ENCODE peak calls at places on chromosomes 1 and 21, in ten cellular contexts. L is skeletal muscle cell, T is coronary artery, D is ascending aorta, V is fibroblast of lung, C is heart left ventricle, N is OCI-LY7, M is adrenal gland, B is SK-N-MC, A is choroid plexus epithelial cell. U is an unnamed sample.

GRCh38 chr1:172135076-172135672 is 285.3 kb upstream of the C1orf105 start:
- DNase-seq in L (no peak), T (no peak), D (no peak), V (no peak), C (no peak), N (peak), M (no peak), B (no peak), A (peak), U (peak)

GRCh38 chr1:54885863-54886723 is 902 bp downstream of the DHCR24 start:
- DNase-seq in L (no peak), T (no peak), D (no peak), V (peak), C (no peak), N (peak), M (peak), B (no peak), A (no peak), U (peak)

GRCh38 chr1:153277852-153278251 is 18.4 kb downstream of the LORICRIN start:
- DNase-seq in L (no peak), T (no peak), D (no peak), V (no peak), C (no peak), N (peak), M (no peak), B (no peak), A (peak), U (no peak)

GRCh38 chr1:54256756-54257155 is 56.8 kb downstream of the MRPL37 start:
- DNase-seq in L (no peak), T (no peak), D (no peak), V (no peak), C (no peak), N (no peak), M (no peak), B (no peak), A (no peak), U (no peak)

GRCh38 chr21:45972716-45973474 is 8.7 kb upstream of the COL6A1 start:
- DNase-seq in L (peak), T (peak), D (no peak), V (peak), C (peak), N (no peak), M (peak), B (no peak), A (peak), U (peak)

GRCh38 chr1:153364766-153365678 is 7.4 kb downstream of the S100A9 start:
- DNase-seq in L (no peak), T (peak), D (no peak), V (no peak), C (no peak), N (no peak), M (no peak), B (no peak), A (no peak), U (no peak)

GRCh38 chr1:61914823-61915482 is 172.7 kb downstream of the PATJ start:
- DNase-seq in L (no peak), T (no peak), D (no peak), V (peak), C (no peak), N (no peak), M (no peak), B (no peak), A (peak), U (no peak)

GRCh38 chr1:47727051-47727708 is 270.0 kb downstream of the TRABD2B start:
- DNase-seq in L (no peak), T (peak), D (no peak), V (no peak), C (no peak), N (no peak), M (no peak), B (no peak), A (peak), U (no peak)

GRCh38 chr21:39180429-39181019 is 2.7 kb downstream of the PSMG1 start:
- DNase-seq in L (no peak), T (no peak), D (no peak), V (no peak), C (no peak), N (peak), M (no peak), B (no peak), A (peak), U (no peak)

GRCh38 chr1:153384996-153385580 is 5.8 kb downstream of the S100A8 start:
- DNase-seq in L (no peak), T (peak), D (no peak), V (no peak), C (no peak), N (no peak), M (no peak), B (no peak), A (no peak), U (no peak)

GRCh38 chr1:222629921-222630535 is 12.1 kb downstream of the MIA3 start:
- DNase-seq in L (no peak), T (no peak), D (no peak), V (peak), C (no peak), N (no peak), M (no peak), B (no peak), A (peak), U (peak)

GRCh38 chr1:116537439-116537838 is 33.4 kb downstream of the CD58 start:
- DNase-seq in L (no peak), T (no peak), D (no peak), V (peak), C (no peak), N (no peak), M (peak), B (no peak), A (no peak), U (peak)

GRCh38 chr1:22141948-22142314 is 966 bp downstream of the WNT4 start:
- DNase-seq in L (no peak), T (no peak), D (no peak), V (no peak), C (no peak), N (no peak), M (no peak), B (no peak), A (no peak), U (no peak)

GRCh38 chr1:4593106-4593505 is 61.3 kb upstream of the AJAP1 start:
- DNase-seq in L (no peak), T (peak), D (no peak), V (no peak), C (no peak), N (no peak), M (no peak), B (no peak), A (no peak), U (no peak)

GRCh38 chr1:111197598-111198289 is 2.7 kb downstream of the DENND2D start:
- DNase-seq in L (no peak), T (no peak), D (no peak), V (peak), C (no peak), N (peak), M (no peak), B (no peak), A (peak), U (peak)

DNA sequence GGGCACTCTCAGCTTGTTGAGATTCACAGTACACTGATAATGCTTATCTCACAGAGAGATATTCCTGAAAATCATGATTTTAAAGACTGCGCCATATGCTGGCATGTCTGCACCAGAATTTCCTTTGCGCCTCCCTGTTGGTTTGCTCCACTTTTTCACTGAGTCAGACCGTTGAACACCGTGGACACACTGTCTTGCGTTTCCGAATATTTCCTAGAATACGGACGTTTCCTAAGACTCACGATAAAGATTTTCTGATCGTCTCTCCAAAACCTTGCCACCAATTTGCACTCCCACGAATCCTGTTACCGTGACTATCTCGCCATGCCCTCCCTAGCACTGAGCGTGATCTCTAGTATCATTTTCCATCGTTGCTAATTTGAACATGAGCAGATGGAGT is 467 bp upstream of the C1orf115 start:
- DNase-seq in L (no peak), T (no peak), D (no peak), V (no peak), C (no peak), N (no peak), M (no peak), B (no peak), A (no peak), U (no peak)
- H3K4me3 ChIP-seq in L (peak), T (peak), D (peak), V (peak), C (peak), N (no peak), M (no peak), B (peak), A (peak), U (peak)

GRCh38 chr1:156160744-156161181 is 7.4 kb downstream of the SEMA4A start:
- DNase-seq in L (peak), T (peak), D (peak), V (peak), C (peak), N (no peak), M (peak), B (no peak), A (peak), U (peak)
- H3K4me3 ChIP-seq in L (peak), T (peak), D (peak), V (peak), C (no peak), N (no peak), M (no peak), B (peak), A (peak), U (no peak)

DNA sequence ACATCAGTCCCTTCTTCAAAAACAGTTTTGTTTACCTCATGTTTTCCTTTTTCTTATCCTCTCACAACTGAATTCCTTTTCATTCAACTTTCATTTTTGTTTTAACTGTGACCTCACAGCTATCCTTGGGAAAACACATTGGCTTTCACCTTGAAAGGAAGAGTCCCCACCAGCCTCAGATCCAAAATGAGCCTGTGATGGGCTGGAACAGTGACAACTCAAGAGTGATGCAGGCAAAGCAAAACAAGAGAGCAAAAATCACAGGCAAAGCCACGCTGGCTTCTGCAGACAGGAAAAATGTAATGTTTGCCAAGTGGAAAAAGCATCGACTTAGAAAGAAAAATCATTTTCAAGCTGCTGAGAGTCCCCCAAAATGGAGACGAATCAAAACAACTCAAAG is 51.0 kb downstream of the ALG14 start:
- DNase-seq in L (no peak), T (no peak), D (no peak), V (peak), C (peak), N (no peak), M (peak), B (no peak), A (peak), U (no peak)
- H3K4me3 ChIP-seq in L (peak), T (peak), D (peak), V (peak), C (no peak), N (no peak), M (no peak), B (no peak), A (peak), U (peak)

GRCh38 chr21:16262109-16262508 is 532.3 kb downstream of the USP25 start:
- DNase-seq in L (no peak), T (no peak), D (no peak), V (no peak), C (no peak), N (no peak), M (no peak), B (no peak), A (no peak), U (no peak)

GRCh38 chr21:16264314-16264713 is 534.5 kb downstream of the USP25 start:
- DNase-seq in L (peak), T (no peak), D (no peak), V (no peak), C (no peak), N (no peak), M (no peak), B (no peak), A (no peak), U (peak)

DNA sequence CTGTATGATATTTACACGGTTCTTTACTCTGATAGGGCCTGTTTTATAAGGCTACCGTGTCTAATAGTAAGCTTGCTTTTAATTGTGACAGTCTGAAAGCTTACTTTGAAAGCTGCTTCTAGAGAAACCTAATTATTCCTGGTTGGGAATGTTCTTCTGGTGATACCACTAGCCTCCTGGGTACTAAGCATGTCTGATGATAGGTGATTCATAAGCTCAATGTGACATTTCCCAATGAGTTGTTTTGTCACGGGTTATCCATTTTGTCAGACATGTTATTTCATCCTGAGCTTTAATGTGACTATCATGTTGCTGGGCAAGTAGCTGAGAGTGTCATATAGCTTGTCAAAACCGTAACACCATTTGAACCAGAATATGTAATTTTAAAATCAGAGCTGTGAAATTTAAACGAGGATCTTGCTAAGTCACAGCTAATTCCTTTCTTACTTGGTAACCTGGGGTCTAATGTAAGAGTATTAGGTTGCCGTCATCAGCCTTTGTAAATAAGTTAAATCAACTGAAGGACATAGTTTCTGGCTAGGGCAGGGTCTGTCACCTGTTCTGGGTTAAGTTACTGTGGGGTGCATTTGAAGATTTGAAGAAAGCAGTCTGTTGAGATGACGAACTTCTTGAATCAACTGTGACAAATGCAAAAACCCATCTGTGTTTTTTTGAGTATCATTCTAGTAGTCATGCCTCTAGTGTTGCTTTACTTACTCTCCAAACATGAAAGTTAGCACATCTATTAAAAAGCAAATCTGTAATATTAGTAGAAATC is 529.2 kb downstream of the USP25 start:
- DNase-seq in L (peak), T (no peak), D (no peak), V (no peak), C (no peak), N (no peak), M (no peak), B (no peak), A (no peak), U (no peak)
- H3K4me3 ChIP-seq in L (no peak), T (no peak), D (no peak), V (no peak), C (no peak), N (no peak), M (no peak), B (no peak), A (no peak), U (no peak)

DNA sequence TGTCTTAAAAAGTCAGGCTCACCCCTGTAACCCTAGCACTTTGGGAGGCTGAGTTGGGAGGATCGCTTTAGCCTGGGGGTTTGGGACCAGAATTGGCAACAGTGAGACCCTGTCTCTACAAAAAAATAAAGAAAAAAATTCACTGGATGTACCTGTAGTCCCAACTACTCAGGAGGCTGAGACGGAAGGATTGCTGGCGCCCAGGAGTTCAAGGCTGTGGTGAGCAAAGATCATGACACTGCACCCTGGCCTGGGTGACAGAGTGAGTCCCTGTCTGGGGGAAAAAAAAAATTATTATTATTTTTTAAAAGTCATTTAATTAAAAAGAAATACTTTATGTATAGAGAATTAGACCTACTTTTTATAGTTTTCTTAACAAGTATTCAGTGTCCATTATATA is 47.1 kb downstream of the ZMYM4 start:
- DNase-seq in L (no peak), T (no peak), D (no peak), V (no peak), C (no peak), N (no peak), M (no peak), B (no peak), A (no peak), U (no peak)
- H3K4me3 ChIP-seq in L (no peak), T (no peak), D (no peak), V (no peak), C (no peak), N (no peak), M (no peak), B (no peak), A (no peak), U (no peak)

GRCh38 chr1:243473281-243474210 is 217.7 kb downstream of the SDCCAG8 start:
- DNase-seq in L (no peak), T (no peak), D (no peak), V (peak), C (no peak), N (no peak), M (no peak), B (no peak), A (peak), U (peak)
- H3K4me3 ChIP-seq in L (peak), T (peak), D (peak), V (peak), C (no peak), N (no peak), M (peak), B (peak), A (peak), U (peak)

GRCh38 chr1:26373789-26374188 is 1.2 kb upstream of the ZNF683 start:
- DNase-seq in L (no peak), T (no peak), D (no peak), V (peak), C (no peak), N (no peak), M (no peak), B (no peak), A (no peak), U (no peak)

GRCh38 chr1:26375081-26375480 is 2.5 kb upstream of the ZNF683 start:
- DNase-seq in L (no peak), T (no peak), D (no peak), V (peak), C (no peak), N (no peak), M (no peak), B (no peak), A (peak), U (no peak)

GRCh38 chr1:26372039-26372438 is 511 bp downstream of the ZNF683 start:
- DNase-seq in L (no peak), T (no peak), D (no peak), V (peak), C (no peak), N (no peak), M (no peak), B (no peak), A (no peak), U (no peak)

GRCh38 chr1:26370591-26371382 is 1.8 kb downstream of the ZNF683 start:
- DNase-seq in L (no peak), T (no peak), D (no peak), V (no peak), C (no peak), N (no peak), M (no peak), B (no peak), A (no peak), U (no peak)

DNA sequence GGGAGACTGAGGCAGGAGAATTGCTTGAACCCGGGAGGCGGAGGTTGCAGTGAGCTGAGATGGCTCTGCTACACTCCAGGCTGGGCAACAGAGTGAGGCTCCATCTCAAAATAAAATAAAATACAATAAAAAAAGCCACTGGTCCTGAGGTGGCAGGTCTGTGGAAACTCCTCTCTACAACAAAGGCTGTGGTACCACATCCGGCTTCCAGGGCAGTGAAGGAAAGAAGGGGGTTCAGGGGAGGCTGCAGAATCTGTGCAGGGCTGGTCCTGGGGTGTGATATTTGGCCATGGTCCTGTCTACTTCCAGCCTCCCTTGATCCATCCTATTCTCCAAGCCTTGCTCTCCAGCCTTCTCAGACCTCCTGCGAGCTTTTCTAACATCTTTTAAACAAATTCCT is 731 bp upstream of the ZNF683 start:
- DNase-seq in L (no peak), T (no peak), D (no peak), V (no peak), C (no peak), N (no peak), M (no peak), B (no peak), A (no peak), U (no peak)
- H3K4me3 ChIP-seq in L (no peak), T (no peak), D (no peak), V (no peak), C (no peak), N (no peak), M (no peak), B (no peak), A (no peak), U (no peak)

U was measured in cardiac fibroblast.